ENCODE peak calls at places on chromosomes 4 and X, in six cellular contexts. A, Y, B, Z, I and W are unnamed samples.

GRCh38 chr4:80489798-80490197 is 154.3 kb downstream of the CFAP299 start:
- DNase-seq in B (no peak), I (no peak), Y (no peak), A (no peak), Z (no peak), W (no peak)

GRCh38 chrX:40462797-40463196 is 118.0 kb upstream of the ATP6AP2 start:
- DNase-seq in B (no peak), Y (no peak), A (no peak), I (no peak), Z (no peak), W (no peak)

GRCh38 chrX:106005684-106006083 is 32.8 kb downstream of the SERPINA7 start:
- DNase-seq in Y (no peak), Z (no peak), B (no peak), I (no peak), A (no peak), W (no peak)

GRCh38 chr4:132317923-132318322 is 831.2 kb upstream of the PCDH10 start:
- DNase-seq in Y (no peak), I (no peak), A (no peak), Z (no peak), B (no peak), W (no peak)

GRCh38 chr4:1182313-1182712 is 9.9 kb upstream of the SPON2 start:
- DNase-seq in Z (no peak), I (no peak), Y (no peak), B (no peak), A (no peak), W (no peak)

GRCh38 chrX:100447563-100448397 is 37.7 kb upstream of the PCDH19 start:
- DNase-seq in A (peak), B (peak), Z (peak), Y (no peak), I (no peak), W (peak)

GRCh38 chr4:110609044-110609750 is 13.7 kb downstream of the PITX2 start:
- DNase-seq in Y (no peak), Z (no peak), A (no peak), B (no peak), I (no peak), W (no peak)

GRCh38 chr4:176123710-176124407 is 58.2 kb downstream of the WDR17 start:
- DNase-seq in I (no peak), A (peak), Y (no peak), Z (peak), B (no peak), W (peak)

GRCh38 chrX:125444659-125445058 is 125.0 kb downstream of the TEX13C start:
- DNase-seq in Y (no peak), I (no peak), A (no peak), Z (no peak), B (no peak), W (no peak)

GRCh38 chr4:152778656-152779512 is 646 bp downstream of the TIGD4 start:
- DNase-seq in B (peak), Z (peak), I (peak), A (peak), Y (no peak), W (peak)

GRCh38 chr4:8656185-8656517 is 63.6 kb downstream of the CPZ start:
- DNase-seq in B (no peak), I (peak), A (no peak), Y (peak), Z (no peak), W (no peak)

GRCh38 chrX:135411893-135412292 is 9.9 kb upstream of the SMIM10L2A start:
- DNase-seq in A (peak), B (no peak), I (no peak), Y (no peak), Z (no peak), W (no peak)

GRCh38 chr4:25767877-25768475 is 94.8 kb downstream of the SEL1L3 start:
- DNase-seq in Y (no peak), A (peak), Z (peak), B (peak), I (no peak), W (peak)

GRCh38 chr4:931194-931959 is 739 bp downstream of the GAK start:
- DNase-seq in Y (peak), A (no peak), Z (peak), I (no peak), B (no peak), W (no peak)

GRCh38 chr4:84019626-84020025 is 479.5 kb downstream of the NKX6-1 start:
- DNase-seq in Y (no peak), A (no peak), B (no peak), I (no peak), Z (no peak), W (no peak)

GRCh38 chr4:20916106-20916505 is 215.8 kb downstream of the PACRGL start:
- DNase-seq in A (no peak), I (no peak), Z (no peak), Y (no peak), B (no peak), W (no peak)

GRCh38 chr4:113146876-113147358 is 97.5 kb downstream of the ANK2 start:
- DNase-seq in B (no peak), Z (no peak), I (no peak), Y (no peak), A (no peak), W (peak)

GRCh38 chr4:145734576-145735329 is 54.8 kb downstream of the C4orf51 start:
- DNase-seq in A (peak), Z (no peak), Y (no peak), B (peak), I (peak), W (peak)

GRCh38 chr4:150232029-150232428 is 153.8 kb downstream of the DCLK2 start:
- DNase-seq in I (no peak), Y (no peak), B (no peak), A (peak), Z (no peak), W (no peak)

GRCh38 chr4:832536-832935 is 6.6 kb upstream of the CPLX1 start:
- DNase-seq in A (no peak), I (no peak), Z (no peak), B (no peak), Y (no peak), W (no peak)

GRCh38 chrX:118770133-118770760 is 42.8 kb downstream of the IL13RA1 start:
- DNase-seq in I (no peak), B (no peak), Y (no peak), A (no peak), Z (no peak), W (no peak)

GRCh38 chr4:165381821-165382373 is 3.1 kb downstream of the CPE start:
- DNase-seq in A (no peak), B (no peak), I (no peak), Y (no peak), Z (no peak), W (no peak)

DNA sequence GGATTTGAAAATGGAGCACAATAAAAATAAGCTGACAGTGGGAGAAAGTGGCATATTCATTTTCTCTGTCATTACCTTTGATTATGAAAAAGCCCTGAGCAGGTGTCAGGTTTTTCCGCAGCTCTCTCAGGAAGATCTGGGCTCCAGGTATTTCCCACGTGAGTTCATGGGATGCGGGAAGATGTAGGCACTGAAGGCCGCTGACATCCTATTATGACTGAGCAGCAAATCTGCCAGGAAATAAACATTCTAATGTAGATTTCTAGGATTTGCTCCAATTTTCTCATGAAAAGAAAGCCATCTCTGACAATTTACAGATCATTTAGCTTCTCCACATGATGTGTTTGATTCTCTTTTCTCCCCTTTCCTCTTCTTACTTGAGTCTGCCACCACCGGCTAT is 160.7 kb downstream of the KIT start:
- DNase-seq in B (no peak), Y (no peak), Z (no peak), I (no peak), A (no peak), W (no peak)
- TF ChIP-seq EP300 in B (no peak), Y (no peak), Z (no peak), I (no peak), A (no peak), W (no peak)

DNA sequence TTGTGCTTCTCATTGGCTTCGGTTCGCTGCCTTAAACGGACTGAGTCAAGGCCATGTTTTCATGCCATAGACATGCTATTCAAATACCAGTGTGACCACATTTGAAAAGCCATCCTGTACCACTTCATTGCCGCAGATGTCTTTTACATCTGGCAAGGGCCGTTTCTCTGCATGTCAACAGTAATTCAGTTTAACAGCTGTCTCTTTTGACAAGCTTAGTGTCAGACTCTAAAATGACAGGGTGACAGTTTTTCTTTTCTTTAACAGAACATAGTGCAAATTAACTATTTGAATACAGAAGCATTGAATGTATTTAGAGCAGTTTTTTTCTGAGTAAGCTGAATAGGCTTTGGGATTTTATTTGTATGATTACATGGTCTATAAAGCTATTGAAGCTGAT is 362.2 kb upstream of the POU3F4 start:
- DNase-seq in I (no peak), Z (no peak), B (no peak), A (no peak), Y (no peak), W (no peak)
- TF ChIP-seq EP300 in I (no peak), Z (no peak), B (no peak), A (no peak), Y (no peak), W (no peak)

GRCh38 chr4:184849184-184849583 is 23.4 kb upstream of the ACSL1 start:
- DNase-seq in Z (no peak), Y (no peak), I (no peak), A (no peak), B (no peak), W (no peak)
- TF ChIP-seq EP300 in Z (no peak), Y (no peak), I (no peak), A (no peak), B (no peak), W (no peak)

DNA sequence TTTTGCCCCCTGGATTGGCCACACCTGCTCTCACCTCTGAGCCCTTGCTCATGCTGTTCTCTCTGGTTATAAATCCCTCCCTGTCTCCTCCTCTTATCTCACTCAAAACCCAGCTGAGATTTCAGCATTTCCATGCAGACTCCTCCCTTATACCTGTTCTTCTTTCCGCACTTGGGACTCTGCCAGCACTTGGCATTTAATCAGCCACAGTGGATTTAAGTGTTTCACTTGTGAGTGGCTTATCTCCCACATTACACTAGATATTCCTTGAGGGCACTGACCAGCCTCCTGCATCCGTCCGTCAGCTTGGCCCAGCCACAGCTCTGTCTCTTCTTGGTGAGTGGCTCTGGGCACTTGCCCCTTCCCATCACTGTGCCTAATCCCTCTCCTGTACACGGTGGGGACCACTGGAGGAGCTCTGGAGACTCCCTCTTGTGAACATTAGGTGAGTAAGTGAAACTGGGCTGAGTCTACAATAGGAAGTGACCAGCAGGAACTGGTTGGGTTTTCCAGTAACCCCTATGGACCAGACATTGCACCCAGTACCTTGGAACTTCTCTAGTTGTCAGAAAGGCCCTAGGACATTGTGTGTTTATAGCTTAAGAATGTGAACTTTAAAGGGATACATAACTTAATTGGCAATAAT is 19.9 kb downstream of the FGFBP1 start:
- DNase-seq in I (no peak), A (no peak), B (no peak), Z (peak), Y (no peak), W (no peak)
- TF ChIP-seq EP300 in I (no peak), A (no peak), B (no peak), Z (no peak), Y (no peak), W (no peak)

DNA sequence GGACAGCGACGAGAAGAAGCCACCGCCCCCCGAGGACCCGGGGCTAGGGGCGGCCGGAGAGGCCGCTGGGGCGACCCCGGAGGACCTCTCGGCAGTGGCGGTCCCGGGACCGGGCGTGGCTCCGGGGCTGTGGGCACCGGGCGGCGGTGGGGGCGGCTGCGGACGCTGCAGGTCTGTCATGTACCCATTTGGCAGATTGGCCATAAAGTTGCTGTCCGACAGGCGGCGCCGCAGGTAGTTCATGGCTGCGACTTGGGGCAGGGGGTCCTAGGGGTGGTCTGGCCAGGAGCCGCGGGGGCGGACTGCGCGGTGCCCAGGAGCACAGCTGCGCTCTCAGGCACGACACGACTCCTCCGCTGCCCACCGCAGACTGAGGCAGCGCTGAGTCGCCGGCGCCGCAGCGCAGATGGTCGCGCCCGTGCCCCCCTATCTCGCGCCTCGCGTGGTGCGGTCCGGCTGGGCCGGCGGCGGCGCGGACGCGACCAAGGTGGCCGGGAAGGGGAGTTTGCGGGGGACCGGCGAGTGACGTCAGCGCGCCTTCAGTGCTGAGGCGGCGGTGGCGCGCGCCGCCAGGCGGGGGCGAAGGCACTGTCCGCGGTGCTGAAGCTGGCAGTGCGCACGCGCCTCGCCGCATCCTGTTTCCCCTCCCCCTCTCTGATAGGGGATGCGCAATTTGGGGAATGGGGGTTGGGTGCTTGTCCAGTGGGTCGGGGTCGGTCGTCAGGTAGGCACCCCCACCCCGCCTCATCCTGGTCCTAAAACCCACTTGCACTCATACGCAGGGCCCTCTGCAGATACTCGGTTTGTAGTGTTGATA is at the start of gene SYN1:
- DNase-seq in I (peak), Z (peak), A (peak), Y (peak), B (peak), W (peak)
- TF ChIP-seq EP300 in I (no peak), Z (no peak), A (no peak), Y (no peak), B (no peak), W (no peak)

GRCh38 chrX:66035667-66036066 is 4.2 kb downstream of the VSIG4 start:
- DNase-seq in B (no peak), I (no peak), A (no peak), Z (no peak), Y (no peak), W (no peak)

GRCh38 chrX:66028936-66029335 is 10.9 kb downstream of the VSIG4 start:
- DNase-seq in Y (no peak), I (no peak), B (no peak), A (no peak), Z (no peak), W (no peak)

DNA sequence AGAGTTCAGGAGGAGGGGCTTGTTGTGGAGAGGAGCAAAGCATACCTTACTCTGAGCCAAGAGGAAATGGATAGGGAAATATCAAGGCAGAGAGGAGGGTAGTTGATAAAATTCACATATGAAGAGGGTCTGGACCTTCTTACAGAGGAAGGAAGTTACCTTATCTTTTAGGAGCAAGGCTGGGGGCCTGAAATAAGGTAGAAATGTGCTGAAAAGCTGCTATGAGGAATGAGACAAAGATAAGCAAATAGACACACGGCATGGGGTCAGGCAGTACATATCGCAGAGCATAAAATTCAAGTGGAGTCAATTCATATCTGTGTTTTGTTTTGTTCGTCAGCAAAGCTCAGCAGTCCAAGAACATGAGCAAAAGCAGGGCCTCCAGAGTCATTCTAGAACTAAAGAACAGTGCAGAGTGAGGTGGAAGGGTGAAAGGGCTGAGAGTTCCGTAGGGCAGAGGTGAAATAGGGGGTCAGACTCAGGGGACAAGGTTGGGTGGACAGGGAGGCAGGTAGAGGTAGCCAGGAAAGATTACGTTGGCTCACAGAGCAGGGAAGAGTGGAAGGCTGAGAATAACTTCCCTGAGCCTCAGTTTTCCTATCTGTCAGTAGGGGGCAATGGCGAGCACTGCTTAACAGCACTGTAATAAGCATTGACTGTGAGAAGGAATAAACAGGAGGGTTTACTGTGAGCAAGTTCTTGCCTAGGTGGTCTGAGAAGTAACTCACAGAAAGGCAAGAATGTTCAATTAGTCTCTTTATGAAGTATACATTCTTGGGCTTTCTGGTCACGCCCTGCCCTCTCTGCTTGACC is 9.2 kb downstream of the VSIG4 start:
- DNase-seq in Z (peak), A (peak), B (no peak), Y (no peak), I (no peak), W (no peak)
- TF ChIP-seq EP300 in Z (no peak), A (no peak), B (no peak), Y (no peak), I (no peak), W (no peak)

DNA sequence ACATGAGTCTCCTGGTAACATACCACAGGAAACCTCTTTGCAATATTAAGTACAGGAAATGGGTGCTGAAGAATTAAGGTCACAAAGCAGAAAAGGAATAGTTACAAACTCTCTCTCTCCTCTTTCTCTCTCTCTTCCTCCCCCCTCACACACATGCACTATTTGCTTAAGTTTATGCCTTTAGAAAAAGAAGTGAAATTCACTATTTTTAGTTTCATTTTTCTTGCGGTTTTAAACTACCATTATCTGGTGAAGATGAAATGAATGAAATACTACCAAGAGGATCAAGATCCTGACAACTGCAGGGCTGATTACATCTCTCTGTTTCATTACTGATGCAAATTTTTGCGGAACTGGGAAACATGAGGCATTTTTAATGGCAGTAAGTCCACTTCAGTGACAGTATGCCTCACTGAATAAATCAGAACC is 64.3 kb upstream of the FTHL17 start:
- DNase-seq in Y (no peak), I (no peak), B (no peak), A (no peak), Z (no peak), W (no peak)
- TF ChIP-seq EP300 in Y (no peak), I (no peak), B (no peak), A (no peak), Z (no peak), W (no peak)

DNA sequence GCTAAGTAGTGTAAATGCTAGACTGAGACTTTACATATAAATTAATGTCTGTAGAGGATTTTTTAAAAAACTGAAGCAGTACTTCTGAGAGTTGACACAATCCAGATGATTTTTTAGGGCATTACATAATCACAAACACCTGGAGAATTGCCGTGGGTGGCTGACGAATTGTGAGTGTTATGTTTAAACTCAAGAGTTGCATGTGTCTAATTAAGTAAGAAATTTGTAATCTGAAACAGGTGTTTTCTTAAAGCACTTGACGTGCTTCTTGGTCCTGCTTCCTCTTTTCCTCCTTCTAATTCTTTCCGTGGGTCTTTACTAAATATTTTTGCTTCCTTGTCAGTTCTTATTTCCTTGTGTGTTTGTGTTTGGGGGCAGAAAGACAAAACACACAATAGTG is 27.8 kb downstream of the PIR start:
- DNase-seq in Z (peak), I (peak), B (peak), Y (no peak), A (no peak), W (peak)
- TF ChIP-seq EP300 in Z (peak), I (no peak), B (no peak), Y (no peak), A (no peak), W (no peak)

DNA sequence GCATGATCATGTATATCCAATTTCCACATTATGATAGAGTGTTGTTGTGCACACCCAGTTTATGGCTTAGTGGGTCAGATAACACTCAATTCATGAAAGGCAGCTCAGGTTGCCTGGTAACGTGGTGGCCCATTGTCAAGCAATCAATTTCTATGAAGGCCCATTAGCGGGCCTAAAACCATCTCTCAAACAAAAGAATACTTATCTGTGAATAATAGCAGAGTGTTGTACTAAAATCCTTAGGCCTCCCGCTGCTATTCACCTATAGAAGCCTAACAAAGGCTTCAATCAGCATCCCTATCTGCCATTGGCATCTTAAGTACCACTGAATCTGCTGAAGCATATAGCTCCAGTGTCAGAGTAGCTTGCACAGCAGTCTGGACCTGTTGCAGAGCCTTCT is 849.6 kb upstream of the POU3F4 start:
- DNase-seq in B (no peak), Y (no peak), A (no peak), I (no peak), Z (no peak), W (no peak)
- TF ChIP-seq EP300 in B (no peak), Y (no peak), A (no peak), I (no peak), Z (no peak), W (no peak)